ENCODE peak calls at places on chromosomes 13 and 19, in ten cellular contexts. Y is progenitor cell of endocrine pancreas; V is HT1080; G is psoas muscle; N is G401; H is stimulated activated CD8-positive, alpha-beta memory T cell treated with anti-CD3 and anti-CD28 coated beads, Interleukin-7, amount 100 ng/mL, for 4 hours; Z is stimulated activated CD4-positive, alpha-beta T cell treated with anti-CD3 and anti-CD28 coated beads, Interleukin-1b, Interleukin-23, amount 100 ng/mL, for 24 hours; W is EL; O is T-helper 1 cell; D is COR-L47. P is an unnamed sample.

GRCh38 chr19:18646535-18647370 is 9.9 kb downstream of the KLHL26 start:
- DNase-seq in Z (no peak), Y (no peak), H (no peak), V (no peak), G (no peak), D (no peak), W (no peak), O (no peak), N (no peak), P (no peak)

GRCh38 chr13:47310376-47310775 is 413.5 kb upstream of the HTR2A start:
- DNase-seq in O (no peak), Z (no peak), D (no peak), H (no peak), Y (no peak), N (no peak), G (no peak), V (peak), W (no peak), P (no peak)

GRCh38 chr19:42528354-42529247 is at the start of gene CEACAM1:
- DNase-seq in W (peak), O (peak), Y (no peak), D (no peak), H (peak), N (no peak), G (peak), Z (no peak), V (no peak), P (no peak)

GRCh38 chr19:6032381-6032780 is 54.4 kb upstream of the RANBP3 start:
- DNase-seq in H (no peak), D (no peak), O (no peak), Z (no peak), W (no peak), V (no peak), Y (no peak), G (no peak), N (no peak), P (no peak)

GRCh38 chr13:33227927-33228644 is 57.5 kb downstream of the STARD13 start:
- DNase-seq in H (no peak), G (no peak), N (no peak), Y (no peak), W (no peak), O (no peak), Z (no peak), V (no peak), D (no peak), P (no peak)

GRCh38 chr13:71672527-71672926 is 194.5 kb downstream of the DACH1 start:
- DNase-seq in Y (no peak), Z (no peak), N (no peak), G (no peak), O (no peak), W (no peak), V (no peak), H (no peak), D (no peak), P (no peak)

GRCh38 chr19:13997637-13997962 is 8.5 kb downstream of the RFX1 start:
- DNase-seq in N (no peak), D (no peak), Z (no peak), O (no peak), W (no peak), G (peak), H (no peak), V (no peak), Y (no peak), P (no peak)

GRCh38 chr19:57934820-57935665 is at the start of gene ZNF418:
- DNase-seq in G (peak), W (peak), D (no peak), V (no peak), N (peak), Z (peak), O (peak), H (peak), Y (peak), P (no peak)

GRCh38 chr19:45526143-45526542 is 18.9 kb downstream of the VASP start:
- DNase-seq in O (no peak), N (peak), W (peak), Z (no peak), Y (no peak), G (peak), V (peak), D (peak), H (no peak), P (peak)